ENCODE peak calls at places on chromosomes 4 and X, in seven cellular contexts. One of them, this sample, is unnamed.

GRCh38 chr4:180768610-180769009 is 1474.6 kb upstream of the TENM3 start:
- DNase-seq in Peyer's patch: no peak
- DNase-seq in AG04450: no peak
- DNase-seq in spleen: no peak
- DNase-seq in sigmoid colon: no peak
- DNase-seq in coronary artery: no peak
- DNase-seq in dorsolateral prefrontal cortex: no peak
- DNase-seq in this sample: no peak

GRCh38 chr4:171601091-171601490 is 212.1 kb upstream of the GALNTL6 start:
- DNase-seq in Peyer's patch: no peak
- DNase-seq in AG04450: no peak
- DNase-seq in spleen: no peak
- DNase-seq in sigmoid colon: no peak
- DNase-seq in coronary artery: no peak
- DNase-seq in dorsolateral prefrontal cortex: no peak
- DNase-seq in this sample: no peak

GRCh38 chrX:112259375-112259774 is 176.8 kb upstream of the TRPC5 start:
- DNase-seq in Peyer's patch: no peak
- DNase-seq in AG04450: no peak
- DNase-seq in spleen: no peak
- DNase-seq in sigmoid colon: no peak
- DNase-seq in coronary artery: no peak
- DNase-seq in dorsolateral prefrontal cortex: no peak
- DNase-seq in this sample: no peak

GRCh38 chr4:37054670-37055069 is 189.9 kb upstream of the NWD2 start:
- DNase-seq in Peyer's patch: no peak
- DNase-seq in AG04450: no peak
- DNase-seq in spleen: no peak
- DNase-seq in sigmoid colon: no peak
- DNase-seq in coronary artery: no peak
- DNase-seq in dorsolateral prefrontal cortex: no peak
- DNase-seq in this sample: no peak

GRCh38 chrX:7996414-7996813 is 69.2 kb upstream of the PNPLA4 start:
- DNase-seq in Peyer's patch: no peak
- DNase-seq in AG04450: no peak
- DNase-seq in spleen: no peak
- DNase-seq in sigmoid colon: no peak
- DNase-seq in coronary artery: no peak
- DNase-seq in dorsolateral prefrontal cortex: peak
- DNase-seq in this sample: no peak

GRCh38 chrX:108224727-108225455 is 133.3 kb downstream of the ATG4A start:
- DNase-seq in Peyer's patch: no peak
- DNase-seq in AG04450: no peak
- DNase-seq in spleen: no peak
- DNase-seq in sigmoid colon: no peak
- DNase-seq in coronary artery: no peak
- DNase-seq in dorsolateral prefrontal cortex: no peak
- DNase-seq in this sample: no peak

GRCh38 chrX:108270280-108270679 is 167.9 kb downstream of the COL4A6 start:
- DNase-seq in Peyer's patch: no peak
- DNase-seq in AG04450: no peak
- DNase-seq in spleen: no peak
- DNase-seq in sigmoid colon: no peak
- DNase-seq in coronary artery: no peak
- DNase-seq in dorsolateral prefrontal cortex: no peak
- DNase-seq in this sample: no peak

GRCh38 chr4:84499065-84499982 is at the start of gene NKX6-1:
- DNase-seq in Peyer's patch: peak
- DNase-seq in AG04450: no peak
- DNase-seq in spleen: no peak
- DNase-seq in sigmoid colon: no peak
- DNase-seq in coronary artery: no peak
- DNase-seq in dorsolateral prefrontal cortex: no peak
- DNase-seq in this sample: no peak

GRCh38 chr4:114364857-114365256 is 233.8 kb upstream of the UGT8 start:
- DNase-seq in Peyer's patch: no peak
- DNase-seq in AG04450: peak
- DNase-seq in spleen: no peak
- DNase-seq in sigmoid colon: no peak
- DNase-seq in coronary artery: no peak
- DNase-seq in dorsolateral prefrontal cortex: no peak
- DNase-seq in this sample: no peak

GRCh38 chr4:177385576-177386320 is 56.5 kb downstream of the AGA start:
- DNase-seq in Peyer's patch: no peak
- DNase-seq in AG04450: no peak
- DNase-seq in spleen: no peak
- DNase-seq in sigmoid colon: no peak
- DNase-seq in coronary artery: no peak
- DNase-seq in dorsolateral prefrontal cortex: no peak
- DNase-seq in this sample: no peak

GRCh38 chrX:5867778-5868177 is 360.9 kb downstream of the NLGN4X start:
- DNase-seq in Peyer's patch: no peak
- DNase-seq in AG04450: no peak
- DNase-seq in spleen: no peak
- DNase-seq in sigmoid colon: no peak
- DNase-seq in coronary artery: no peak
- DNase-seq in dorsolateral prefrontal cortex: no peak
- DNase-seq in this sample: no peak

GRCh38 chr4:149735796-149736195 is 79.8 kb downstream of the IQCM start:
- DNase-seq in Peyer's patch: no peak
- DNase-seq in AG04450: no peak
- DNase-seq in spleen: no peak
- DNase-seq in sigmoid colon: no peak
- DNase-seq in coronary artery: no peak
- DNase-seq in dorsolateral prefrontal cortex: no peak
- DNase-seq in this sample: no peak

GRCh38 chr4:185395255-185395955 is at the start of gene LRP2BP:
- DNase-seq in Peyer's patch: no peak
- DNase-seq in AG04450: no peak
- DNase-seq in spleen: no peak
- DNase-seq in sigmoid colon: no peak
- DNase-seq in coronary artery: no peak
- DNase-seq in dorsolateral prefrontal cortex: no peak
- DNase-seq in this sample: no peak

GRCh38 chr4:155599596-155599995 is 67.1 kb upstream of the GUCY1A1 start:
- DNase-seq in Peyer's patch: no peak
- DNase-seq in AG04450: no peak
- DNase-seq in spleen: no peak
- DNase-seq in sigmoid colon: no peak
- DNase-seq in coronary artery: no peak
- DNase-seq in dorsolateral prefrontal cortex: no peak
- DNase-seq in this sample: no peak

GRCh38 chrX:151082077-151082948 is 94.1 kb upstream of the GPR50 start:
- DNase-seq in Peyer's patch: peak
- DNase-seq in AG04450: peak
- DNase-seq in spleen: peak
- DNase-seq in sigmoid colon: peak
- DNase-seq in coronary artery: no peak
- DNase-seq in dorsolateral prefrontal cortex: peak
- DNase-seq in this sample: no peak

GRCh38 chr4:108165601-108166000 is 3.1 kb downstream of the LEF1 start:
- DNase-seq in Peyer's patch: no peak
- DNase-seq in AG04450: no peak
- DNase-seq in spleen: no peak
- DNase-seq in sigmoid colon: no peak
- DNase-seq in coronary artery: no peak
- DNase-seq in dorsolateral prefrontal cortex: no peak
- DNase-seq in this sample: no peak

GRCh38 chr4:140152015-140152703 is 1.8 kb downstream of the MAML3 start:
- DNase-seq in Peyer's patch: peak
- DNase-seq in AG04450: no peak
- DNase-seq in spleen: peak
- DNase-seq in sigmoid colon: peak
- DNase-seq in coronary artery: peak
- DNase-seq in dorsolateral prefrontal cortex: peak
- DNase-seq in this sample: no peak

DNA sequence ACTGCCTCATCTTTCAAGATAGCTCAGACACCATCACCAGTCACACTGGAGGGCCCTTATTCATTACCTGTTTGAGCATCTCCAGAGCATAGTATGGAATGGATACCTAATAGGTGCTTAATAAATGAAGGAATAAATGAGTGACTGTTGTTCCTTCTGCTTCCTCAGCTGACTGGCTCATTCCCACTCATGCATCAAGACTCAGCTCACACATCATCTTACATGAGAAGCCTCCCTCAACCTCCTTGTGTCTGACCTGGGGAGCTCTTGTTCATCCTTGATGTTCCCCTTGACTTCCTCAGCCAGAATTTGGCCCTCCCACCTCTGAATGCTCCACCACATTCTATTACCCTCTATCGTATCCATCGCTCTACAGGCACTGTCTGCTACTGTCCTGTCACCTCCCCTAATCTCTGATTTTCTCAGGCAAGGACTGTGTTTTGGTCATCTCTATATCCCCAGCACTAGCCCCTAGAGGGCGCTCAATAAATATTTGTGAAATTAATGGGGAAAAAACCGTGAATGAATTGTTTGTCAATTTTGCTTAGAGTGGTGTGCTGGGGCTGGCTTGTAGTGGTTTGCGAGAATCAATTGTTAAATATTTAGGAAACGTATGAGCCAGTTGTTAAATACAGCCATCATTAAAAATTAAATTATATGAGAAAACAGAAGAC is 88.3 kb downstream of the NHSL2 start:
- DNase-seq in Peyer's patch: peak
- DNase-seq in AG04450: no peak
- DNase-seq in spleen: no peak
- DNase-seq in sigmoid colon: no peak
- DNase-seq in coronary artery: peak
- DNase-seq in dorsolateral prefrontal cortex: peak
- DNase-seq in this sample: no peak
- TF ChIP-seq CTCF in Peyer's patch: peak
- TF ChIP-seq CTCF in AG04450: peak
- TF ChIP-seq CTCF in spleen: peak
- TF ChIP-seq CTCF in sigmoid colon: peak
- TF ChIP-seq CTCF in coronary artery: peak
- TF ChIP-seq CTCF in dorsolateral prefrontal cortex: peak
- TF ChIP-seq CTCF in this sample: peak

GRCh38 chr4:89894654-89895652 is at the start of gene MMRN1:
- DNase-seq in Peyer's patch: no peak
- DNase-seq in AG04450: no peak
- DNase-seq in spleen: no peak
- DNase-seq in sigmoid colon: no peak
- DNase-seq in coronary artery: no peak
- DNase-seq in dorsolateral prefrontal cortex: no peak
- DNase-seq in this sample: no peak
- H3K4me3 ChIP-seq in Peyer's patch: no peak
- H3K4me3 ChIP-seq in AG04450: no peak
- H3K4me3 ChIP-seq in spleen: no peak
- H3K4me3 ChIP-seq in sigmoid colon: no peak
- H3K4me3 ChIP-seq in coronary artery: peak
- H3K4me3 ChIP-seq in dorsolateral prefrontal cortex: no peak
- H3K4me3 ChIP-seq in this sample: peak

DNA sequence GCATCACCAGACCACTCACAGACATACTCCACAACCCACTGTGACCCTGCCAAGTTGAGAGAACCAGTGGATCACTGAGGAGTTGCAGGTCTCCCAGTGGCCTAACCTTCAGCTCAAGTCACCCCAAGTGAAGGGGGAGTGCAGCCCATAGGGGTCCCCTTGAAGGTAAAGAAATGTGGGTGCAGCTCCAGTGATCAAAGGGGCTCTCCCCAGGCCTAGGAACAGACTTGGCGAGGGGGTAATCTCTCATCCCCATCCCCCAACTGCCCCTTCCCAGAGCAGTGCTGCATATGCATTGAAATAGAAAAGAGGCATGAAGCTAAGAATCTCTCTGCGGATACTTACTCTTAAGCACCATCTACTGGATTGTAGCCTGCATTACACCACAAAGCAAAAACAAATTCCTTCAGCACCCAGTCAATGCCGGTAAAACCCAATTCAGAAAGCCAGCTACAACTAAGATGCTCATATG is 27.0 kb downstream of the MAGEE1 start:
- DNase-seq in Peyer's patch: no peak
- DNase-seq in AG04450: no peak
- DNase-seq in spleen: peak
- DNase-seq in sigmoid colon: no peak
- DNase-seq in coronary artery: no peak
- DNase-seq in dorsolateral prefrontal cortex: no peak
- DNase-seq in this sample: peak
- TF ChIP-seq CTCF in Peyer's patch: peak
- TF ChIP-seq CTCF in AG04450: peak
- TF ChIP-seq CTCF in spleen: peak
- TF ChIP-seq CTCF in sigmoid colon: peak
- TF ChIP-seq CTCF in coronary artery: no peak
- TF ChIP-seq CTCF in dorsolateral prefrontal cortex: peak
- TF ChIP-seq CTCF in this sample: peak

DNA sequence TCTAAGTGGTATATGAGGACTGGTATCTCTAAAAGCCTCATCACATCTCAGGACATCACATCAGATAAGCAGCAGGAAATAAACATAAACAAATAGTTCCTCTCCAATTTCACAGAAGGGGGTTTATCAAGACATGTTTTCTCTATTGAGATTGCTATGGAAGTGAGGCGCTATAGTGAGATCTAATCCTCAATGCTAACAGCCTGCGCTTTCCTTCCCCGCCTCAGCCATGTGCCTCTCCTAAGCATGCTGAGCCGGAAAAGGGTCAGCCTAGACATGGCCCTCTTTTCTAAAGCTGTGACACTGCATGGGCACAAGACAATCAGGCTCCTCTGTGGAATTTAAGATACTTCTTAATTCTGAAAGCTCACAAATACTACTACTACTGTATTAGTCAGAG is 286.1 kb downstream of the INPP4B start:
- DNase-seq in Peyer's patch: no peak
- DNase-seq in AG04450: no peak
- DNase-seq in spleen: no peak
- DNase-seq in sigmoid colon: no peak
- DNase-seq in coronary artery: no peak
- DNase-seq in dorsolateral prefrontal cortex: no peak
- DNase-seq in this sample: no peak
- H3K4me3 ChIP-seq in Peyer's patch: no peak
- H3K4me3 ChIP-seq in AG04450: no peak
- H3K4me3 ChIP-seq in spleen: no peak
- H3K4me3 ChIP-seq in sigmoid colon: no peak
- H3K4me3 ChIP-seq in coronary artery: no peak
- H3K4me3 ChIP-seq in dorsolateral prefrontal cortex: no peak
- H3K4me3 ChIP-seq in this sample: no peak

GRCh38 chr4:69517674-69518073 is 22.0 kb upstream of the UGT2B4 start:
- DNase-seq in Peyer's patch: no peak
- DNase-seq in AG04450: no peak
- DNase-seq in spleen: no peak
- DNase-seq in sigmoid colon: no peak
- DNase-seq in coronary artery: no peak
- DNase-seq in dorsolateral prefrontal cortex: no peak
- DNase-seq in this sample: no peak
- TF ChIP-seq CTCF in Peyer's patch: no peak
- TF ChIP-seq CTCF in AG04450: no peak
- TF ChIP-seq CTCF in spleen: no peak
- TF ChIP-seq CTCF in sigmoid colon: no peak
- TF ChIP-seq CTCF in coronary artery: no peak
- TF ChIP-seq CTCF in dorsolateral prefrontal cortex: no peak
- TF ChIP-seq CTCF in this sample: no peak

This sample was measured in GM12864.